ENCODE peak calls at places on chromosomes 4 and X, in five cellular contexts. F, E, T, L and Z are unnamed samples.

GRCh38 chr4:80266902-80267380 is 477 bp downstream of the FGF5 start:
- DNase-seq in T (peak; percentile 49), L (peak; percentile 34), E (no peak), F (no peak), Z (no peak)

GRCh38 chr4:33411182-33411581 is 2691.0 kb downstream of the PCDH7 start:
- DNase-seq in T (no peak), E (no peak), L (no peak), F (peak; percentile 3), Z (no peak)

GRCh38 chr4:17511041-17511949 is 595 bp downstream of the QDPR start:
- DNase-seq in L (peak; percentile 61), T (peak; percentile 64), E (peak; percentile 68), F (no peak), Z (peak; percentile 46)

GRCh38 chrX:101417981-101418841 is 10.2 kb downstream of the HNRNPH2 start:
- DNase-seq in F (no peak), T (peak; percentile 74), L (no peak), E (peak; percentile 72), Z (no peak)

GRCh38 chr4:180688480-180688879 is 1554.7 kb upstream of the TENM3 start:
- DNase-seq in T (no peak), F (no peak), L (no peak), E (no peak), Z (no peak)

GRCh38 chrX:23373129-23373804 is 38.6 kb downstream of the PTCHD1 start:
- DNase-seq in E (no peak), T (no peak), L (no peak), F (no peak), Z (no peak)

GRCh38 chr4:66852843-66853242 is 692.5 kb downstream of the CENPC start:
- DNase-seq in T (peak; percentile 8), E (no peak), L (no peak), F (no peak), Z (no peak)

GRCh38 chr4:793941-794621 is 31.8 kb downstream of the CPLX1 start:
- DNase-seq in F (no peak), E (no peak), T (no peak), L (no peak), Z (no peak)

GRCh38 chrX:9164535-9165425 is 130.9 kb upstream of the FAM9B start:
- DNase-seq in T (no peak), L (no peak), E (no peak), F (no peak), Z (no peak)

GRCh38 chr4:177185151-177185550 is 124.5 kb upstream of the NEIL3 start:
- DNase-seq in E (no peak), F (no peak), L (no peak), T (no peak), Z (no peak)

GRCh38 chr4:156962551-156962974 is 9.0 kb downstream of the PDGFC start:
- DNase-seq in E (no peak), T (no peak), F (no peak), L (no peak), Z (peak; percentile 66)

GRCh38 chrX:41303013-41303412 is 30.9 kb upstream of the DDX3X start:
- DNase-seq in F (no peak), T (no peak), L (no peak), E (no peak), Z (no peak)

GRCh38 chr4:151942971-151943370 is 182.2 kb upstream of the GATB start:
- DNase-seq in E (peak; percentile 6), T (no peak), F (no peak), L (no peak), Z (no peak)

GRCh38 chrX:7889138-7889537 is 38.1 kb downstream of the PNPLA4 start:
- DNase-seq in E (no peak), F (no peak), T (no peak), L (no peak), Z (no peak)

GRCh38 chrX:78650906-78651437 is 8.2 kb downstream of the RTL3 start:
- DNase-seq in E (no peak), L (no peak), T (peak; percentile 0), F (peak; percentile 72), Z (no peak)

GRCh38 chr4:135316266-135316779 is 1114.7 kb upstream of the PABPC4L start:
- DNase-seq in L (no peak), T (no peak), E (no peak), F (no peak), Z (no peak)

GRCh38 chr4:75385139-75385538 is 129.1 kb downstream of the RCHY1 start:
- DNase-seq in E (no peak), T (no peak), L (no peak), F (no peak), Z (no peak)

GRCh38 chr4:80006935-80007744 is 65.9 kb downstream of the ANTXR2 start:
- DNase-seq in F (no peak), L (peak; percentile 12), E (no peak), T (no peak), Z (peak; percentile 76)

GRCh38 chrX:153640736-153641574 is 6.0 kb upstream of the DUSP9 start:
- DNase-seq in F (no peak), T (peak; percentile 33), E (no peak), L (no peak), Z (no peak)

GRCh38 chrX:16465081-16465876 is 184.7 kb upstream of the S100G start:
- DNase-seq in L (no peak), T (no peak), F (no peak), E (no peak), Z (no peak)

GRCh38 chrX:5586726-5587125 is 641.9 kb downstream of the NLGN4X start:
- DNase-seq in F (no peak), E (no peak), L (no peak), T (no peak), Z (no peak)

GRCh38 chr4:89296871-89297270 is 10.7 kb downstream of the GPRIN3 start:
- DNase-seq in T (no peak), L (no peak), E (no peak), F (no peak), Z (no peak)
- TF ChIP-seq EZH2 in T (no peak), L (no peak), E (no peak), F (no peak), Z (no peak)

DNA sequence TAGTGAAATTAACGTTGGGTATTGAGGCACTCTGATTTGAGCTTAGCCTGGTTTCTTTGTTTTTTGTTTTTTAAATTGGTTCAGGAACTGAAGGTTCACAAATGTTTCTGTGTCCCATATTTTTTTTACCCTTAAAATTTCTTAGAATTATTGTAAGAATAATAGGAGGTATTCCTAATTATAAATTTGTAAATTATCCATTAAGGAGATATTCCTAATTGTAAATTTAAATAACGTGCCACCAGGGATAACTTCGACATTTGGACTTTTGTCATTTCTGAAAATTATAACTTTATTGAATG is 1.2 kb downstream of the WWC2 start:
- DNase-seq in L (no peak), E (no peak), T (no peak), F (no peak), Z (no peak)
- H3K4me2 ChIP-seq in L (peak overlapping the region; percentile 77), E (peak overlapping the region; percentile 93), T (peak overlapping the region; percentile 80), F (no peak overlapping the region), Z (peak overlapping the region; percentile 91)

DNA sequence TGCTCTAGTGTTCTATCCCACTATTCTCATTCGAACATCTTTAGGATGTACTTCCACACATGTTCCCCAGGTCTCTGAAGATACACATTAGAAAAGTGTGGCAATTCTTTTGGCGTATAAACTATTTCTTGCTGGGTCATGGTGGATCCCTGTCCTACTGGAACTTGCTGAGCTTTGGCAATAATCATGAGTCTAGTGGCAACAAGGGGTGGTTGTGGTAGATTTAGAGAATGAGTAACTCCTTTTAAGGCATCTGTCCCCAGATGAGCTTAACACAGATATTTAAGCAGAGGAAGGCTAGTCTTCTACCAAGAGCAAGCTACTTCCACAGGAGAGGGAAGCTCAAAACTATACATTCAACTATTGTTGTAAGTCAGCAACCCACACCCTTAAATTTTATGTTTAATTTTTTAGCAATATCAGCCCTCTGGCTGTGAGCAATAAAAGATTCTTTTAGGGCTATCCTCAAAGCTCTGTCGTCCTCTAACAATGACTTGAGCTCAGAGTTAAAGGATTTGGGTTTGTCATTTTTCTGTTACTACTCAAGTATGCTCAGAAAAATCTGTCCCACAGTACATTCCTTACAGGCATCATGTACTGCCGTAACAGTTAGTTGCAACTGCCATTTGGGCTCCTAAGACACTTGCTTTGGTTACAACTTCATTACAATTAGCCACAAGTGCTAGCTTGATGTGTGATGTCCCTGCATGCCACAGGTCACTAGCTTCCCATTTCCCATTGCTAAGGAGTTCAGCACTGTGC is 33.3 kb downstream of the COQ2 start:
- DNase-seq in E (no peak), F (no peak), L (no peak), T (no peak), Z (no peak)
- TF ChIP-seq CREB1 in E (no peak), F (no peak), L (no peak), T (no peak), Z (no peak)

DNA sequence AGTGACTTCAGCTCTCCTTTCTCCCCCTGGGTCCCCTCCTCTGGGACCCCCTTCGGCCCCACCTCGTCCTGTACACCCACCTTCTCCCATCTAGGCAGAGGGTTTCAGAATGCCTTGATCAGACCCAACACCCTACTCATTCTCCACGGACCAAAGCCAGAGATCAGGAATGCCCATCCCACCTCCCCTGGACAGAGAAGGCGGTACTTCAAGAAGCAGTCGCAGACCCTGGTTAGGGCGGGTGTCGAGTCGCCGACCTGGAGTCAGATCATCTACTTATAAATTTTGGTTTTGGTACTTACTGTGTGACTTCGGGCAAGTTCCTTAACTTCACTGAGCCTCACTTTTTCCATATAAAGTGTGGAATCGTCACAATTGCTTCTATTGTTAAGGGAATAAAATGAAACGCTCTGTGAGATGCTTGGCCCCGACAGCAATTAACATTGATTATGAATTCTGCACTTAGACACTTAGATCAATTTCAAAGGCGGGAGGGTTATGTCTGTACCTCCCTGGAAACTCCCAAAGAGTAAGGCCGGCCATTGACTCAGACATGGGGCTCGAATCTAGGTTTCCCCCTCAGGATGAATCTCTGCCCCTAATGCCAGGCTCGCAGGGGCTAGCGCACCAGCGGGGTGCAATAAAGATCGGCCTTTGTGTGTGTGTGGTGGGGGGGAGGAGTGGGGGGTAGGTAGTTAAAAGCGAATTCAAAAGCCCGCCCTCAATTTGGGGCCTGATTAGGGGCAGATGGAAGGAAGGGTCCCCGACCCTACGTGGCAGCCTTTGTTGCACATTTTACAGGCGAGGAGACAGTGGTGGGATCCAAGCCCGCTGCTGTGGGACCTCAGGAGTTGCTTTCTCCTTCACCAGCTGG is 9.3 kb downstream of the MSX1 start:
- DNase-seq in F (no peak), L (no peak), T (no peak), E (no peak), Z (no peak)
- TF ChIP-seq EZH2 in F (no peak), L (no peak), T (peak; percentile 97), E (no peak), Z (no peak)